ENCODE peak calls at places on chromosomes 2 and 18, in four cellular contexts. S is breast epithelium; U is activated CD8-positive, alpha-beta T cell treated with anti-CD3 and anti-CD28 coated beads for 36 hours; Y is T follicular helper cell. P is an unnamed sample.

GRCh38 chr2:28662468-28663095 is 89.0 kb upstream of the PPP1CB start:
- DNase-seq in S (no peak), Y (no peak), U (no peak), P (no peak)

GRCh38 chr2:29241955-29242565 is 126.8 kb downstream of the CLIP4 start:
- DNase-seq in S (no peak), U (no peak), Y (no peak), P (no peak)

GRCh38 chr2:227856697-227857096 is 14.7 kb upstream of the DAW1 start:
- DNase-seq in U (no peak), Y (no peak), S (no peak), P (no peak)

GRCh38 chr2:235976516-235976915 is 191.7 kb downstream of the GBX2 start:
- DNase-seq in Y (no peak), U (no peak), S (no peak), P (no peak)

GRCh38 chr2:156340818-156341481 is 8.4 kb upstream of the NR4A2 start:
- DNase-seq in S (no peak), U (peak), Y (no peak), P (no peak)

GRCh38 chr2:199024224-199024623 is 433.5 kb downstream of the SATB2 start:
- DNase-seq in S (no peak), Y (no peak), U (no peak), P (no peak)

GRCh38 chr2:197296861-197297260 is 13.7 kb downstream of the ANKRD44 start:
- DNase-seq in Y (no peak), U (no peak), S (no peak), P (no peak)

GRCh38 chr2:84031312-84031711 is 427.8 kb downstream of the SUCLG1 start:
- DNase-seq in U (no peak), S (no peak), Y (no peak), P (no peak)

GRCh38 chr18:37778417-37779165 is 213.0 kb upstream of the CELF4 start:
- DNase-seq in S (peak), Y (no peak), U (peak), P (no peak)

GRCh38 chr2:144780983-144781382 is 261.1 kb upstream of the ZEB2 start:
- DNase-seq in Y (no peak), S (no peak), U (no peak), P (no peak)

GRCh38 chr2:218296200-218296599 is 3.9 kb upstream of the TMBIM1 start:
- DNase-seq in Y (no peak), U (no peak), S (no peak), P (no peak)

GRCh38 chr18:77155031-77155430 is 22.4 kb upstream of the MBP start:
- DNase-seq in S (no peak), Y (no peak), U (no peak), P (no peak)

GRCh38 chr2:160293401-160293911 is 93.4 kb upstream of the ITGB6 start:
- DNase-seq in Y (no peak), S (no peak), U (no peak), P (no peak)

GRCh38 chr2:48560546-48561209 is 30.7 kb downstream of the STON1 start:
- DNase-seq in Y (no peak), S (no peak), U (no peak), P (no peak)

GRCh38 chr2:48530033-48530804 is at the start of gene STON1:
- DNase-seq in Y (peak), U (peak), S (no peak), P (no peak)

GRCh38 chr2:120854014-120854620 is 118.4 kb downstream of the GLI2 start:
- DNase-seq in S (no peak), U (no peak), Y (no peak), P (no peak)

GRCh38 chr2:162058973-162059668 is 14.9 kb downstream of the DPP4 start:
- DNase-seq in U (peak), S (no peak), Y (no peak), P (no peak)

GRCh38 chr18:1544016-1544415 is 639.3 kb downstream of the ADCYAP1 start:
- DNase-seq in U (no peak), S (no peak), Y (no peak), P (no peak)

GRCh38 chr2:239290618-239291504 is 110.0 kb downstream of the HDAC4 start:
- DNase-seq in S (peak), Y (no peak), U (no peak), P (no peak)

GRCh38 chr2:159086332-159086731 is 117.9 kb downstream of the TANC1 start:
- DNase-seq in Y (no peak), S (no peak), U (no peak), P (no peak)

GRCh38 chr2:117536139-117536538 is 278.4 kb upstream of the DDX18 start:
- DNase-seq in U (no peak), S (no peak), Y (no peak), P (no peak)

GRCh38 chr2:201093573-201093972 is 21.8 kb downstream of the NDUFB3 start:
- DNase-seq in U (no peak), Y (no peak), S (no peak), P (no peak)

GRCh38 chr2:88737385-88737784 is 45.9 kb downstream of the RPIA start:
- DNase-seq in Y (no peak), S (no peak), U (no peak), P (no peak)

GRCh38 chr2:212811946-212812345 is 273.3 kb upstream of the ERBB4 start:
- DNase-seq in Y (no peak), S (no peak), U (no peak), P (no peak)

GRCh38 chr2:45813003-45813601 is 161.6 kb downstream of the PRKCE start:
- DNase-seq in U (no peak), Y (no peak), S (no peak), P (no peak)

GRCh38 chr2:16387461-16387960 is 278.1 kb downstream of the CYRIA start:
- DNase-seq in S (no peak), Y (no peak), U (no peak), P (no peak)

GRCh38 chr2:233944722-233945121 is 27.5 kb downstream of the TRPM8 start:
- DNase-seq in S (no peak), Y (no peak), U (no peak), P (no peak)

GRCh38 chr18:37207343-37207742 is 358.3 kb downstream of the CELF4 start:
- DNase-seq in Y (no peak), U (no peak), S (no peak), P (no peak)

GRCh38 chr18:55406374-55407045 is 181.5 kb downstream of the TCF4 start:
- DNase-seq in S (no peak), U (no peak), Y (no peak), P (no peak)

GRCh38 chr2:222690564-222691200 is 19.2 kb downstream of the MOGAT1 start:
- DNase-seq in S (peak), Y (peak), U (peak), P (peak)

GRCh38 chr2:98702127-98702802 is 28.7 kb downstream of the MGAT4A start:
- DNase-seq in S (no peak), Y (no peak), U (no peak), P (no peak)

GRCh38 chr2:74566423-74567085 is 12.0 kb downstream of the DOK1 start:
- DNase-seq in S (no peak), U (peak), Y (no peak), P (peak)

GRCh38 chr18:67385455-67385854 is 131.1 kb downstream of the DSEL start:
- DNase-seq in U (no peak), S (no peak), Y (no peak), P (no peak)

GRCh38 chr2:120731175-120731574 is 4.5 kb upstream of the GLI2 start:
- DNase-seq in U (no peak), Y (no peak), S (no peak), P (no peak)

GRCh38 chr18:62877448-62878221 is 162.3 kb downstream of the PHLPP1 start:
- DNase-seq in U (no peak), Y (no peak), S (no peak), P (no peak)

GRCh38 chr2:237923507-237924163 is 43.2 kb upstream of the UBE2F start:
- DNase-seq in U (peak), Y (peak), S (peak), P (no peak)